ENCODE peak calls at places on chromosomes 6 and 20, in ten cellular contexts. P, U, R, Z, J, M, O, K, N and L are unnamed samples.

GRCh38 chr6:37550436-37550835 is 50.7 kb upstream of the CCDC167 start:
- DNase-seq in O (no peak), K (no peak), P (no peak), U (no peak), R (no peak), M (peak), Z (no peak), J (no peak), N (peak), L (no peak)

GRCh38 chr6:136803589-136803988 is 11.3 kb upstream of the MAP3K5 start:
- DNase-seq in J (no peak), R (no peak), Z (no peak), O (peak), K (no peak), M (no peak), N (no peak), U (no peak), P (no peak), L (no peak)

GRCh38 chr6:43980004-43980795 is 147.1 kb downstream of the MRPL14 start:
- DNase-seq in P (no peak), O (no peak), M (no peak), J (no peak), Z (no peak), K (no peak), N (no peak), R (no peak), U (peak), L (no peak)

GRCh38 chr20:10673176-10673830 is 496 bp downstream of the JAG1 start:
- DNase-seq in U (no peak), P (peak), N (no peak), R (no peak), O (no peak), K (no peak), J (peak), Z (peak), M (no peak), L (no peak)

GRCh38 chr20:15060265-15061060 is 723.1 kb upstream of the FLRT3 start:
- DNase-seq in M (no peak), Z (no peak), K (no peak), J (no peak), U (no peak), O (no peak), R (no peak), N (no peak), P (no peak), L (no peak)

GRCh38 chr6:31158863-31159855 is 770 bp downstream of the TCF19 start:
- DNase-seq in M (peak), J (peak), K (no peak), U (no peak), O (no peak), R (no peak), N (no peak), Z (peak), P (no peak), L (peak)

GRCh38 chr6:48671506-48671905 is 560.5 kb upstream of the PTCHD4 start:
- DNase-seq in U (no peak), O (no peak), N (peak), J (no peak), K (no peak), Z (no peak), M (peak), R (no peak), P (no peak), L (no peak)

GRCh38 chr6:8499540-8499939 is 64.2 kb upstream of the SLC35B3 start:
- DNase-seq in Z (peak), J (no peak), M (peak), U (no peak), O (no peak), R (no peak), K (no peak), P (no peak), N (no peak), L (no peak)

GRCh38 chr6:70103798-70104197 is 199.1 kb downstream of the COL9A1 start:
- DNase-seq in P (no peak), K (no peak), O (no peak), Z (peak), U (no peak), R (no peak), N (no peak), J (no peak), M (peak), L (no peak)

GRCh38 chr20:44070139-44070900 is 116.7 kb downstream of the JPH2 start:
- DNase-seq in K (peak), Z (no peak), U (no peak), N (no peak), O (peak), J (peak), R (no peak), M (no peak), P (no peak), L (peak)

GRCh38 chr20:61218886-61219480 is 33.1 kb upstream of the CDH4 start:
- DNase-seq in N (no peak), P (no peak), M (peak), O (no peak), J (no peak), U (no peak), R (no peak), Z (no peak), K (no peak), L (no peak)

GRCh38 chr6:79094938-79095337 is 16.9 kb upstream of the PHIP start:
- DNase-seq in O (no peak), U (no peak), P (no peak), Z (no peak), J (no peak), K (no peak), R (no peak), N (no peak), M (no peak), L (no peak)

GRCh38 chr20:41135187-41135887 is 2.0 kb upstream of the PLCG1 start:
- DNase-seq in N (peak), J (peak), R (no peak), P (peak), K (peak), O (peak), Z (peak), M (peak), U (no peak), L (no peak)

GRCh38 chr6:7145269-7146078 is 37.7 kb downstream of the RREB1 start:
- DNase-seq in M (peak), N (no peak), P (no peak), J (no peak), Z (peak), K (no peak), U (no peak), O (peak), R (no peak), L (no peak)

GRCh38 chr6:147222160-147222838 is 18.1 kb downstream of the STXBP5 start:
- DNase-seq in K (no peak), U (no peak), R (no peak), N (peak), M (peak), J (no peak), Z (peak), O (no peak), P (no peak), L (no peak)

GRCh38 chr6:158060447-158061360 is 79.0 kb downstream of the SYNJ2 start:
- DNase-seq in J (no peak), P (peak), U (no peak), Z (peak), K (no peak), M (peak), O (peak), R (peak), N (peak), L (no peak)

GRCh38 chr6:163756079-163756478 is 341.6 kb downstream of the QKI start:
- DNase-seq in Z (no peak), J (no peak), N (no peak), K (no peak), R (no peak), M (no peak), P (no peak), U (no peak), O (peak), L (no peak)

GRCh38 chr6:87212596-87212995 is 57.2 kb downstream of the ZNF292 start:
- DNase-seq in N (no peak), U (no peak), M (peak), Z (no peak), R (no peak), P (no peak), O (no peak), J (no peak), K (no peak), L (no peak)

GRCh38 chr6:72421387-72421786 is 200.5 kb upstream of the KCNQ5 start:
- DNase-seq in R (no peak), K (no peak), M (no peak), U (no peak), P (no peak), N (no peak), O (no peak), J (no peak), Z (no peak), L (no peak)